ENCODE peak calls at places on chromosomes 4 and X, in ten cellular contexts. X is activated B cell treated with CpG ODN at 0.5 μM for 24 hours; L is CD8-positive, alpha-beta T cell; G is HCT116; C is WERI-Rb-1; T is right lobe of liver; Y is fibroblast of pulmonary artery; U is endothelial cell of umbilical vein; J is DND-41; W is transverse colon. D is an unnamed sample.

GRCh38 chr4:88660446-88661294 is 37.0 kb downstream of the NAP1L5 start:
- DNase-seq in X (no peak), L (no peak), G (no peak), C (no peak), T (no peak), Y (peak), U (no peak), J (no peak), W (peak), D (no peak)

GRCh38 chr4:136742330-136742729 is 790.0 kb downstream of the PCDH18 start:
- DNase-seq in X (no peak), L (no peak), G (no peak), C (no peak), T (no peak), Y (peak), U (no peak), J (no peak), W (no peak), D (no peak)

GRCh38 chr4:34250562-34250961 is 1993.8 kb downstream of the ARAP2 start:
- DNase-seq in X (no peak), L (no peak), G (no peak), C (no peak), T (no peak), Y (peak), U (no peak), J (no peak), W (no peak), D (no peak)

GRCh38 chr4:15893967-15894366 is 44.6 kb downstream of the FGFBP1 start:
- DNase-seq in X (no peak), L (no peak), G (peak), C (no peak), T (no peak), Y (peak), U (no peak), J (no peak), W (no peak), D (no peak)

GRCh38 chrX:148457279-148457678 is 43.1 kb upstream of the AFF2 start:
- DNase-seq in X (no peak), L (no peak), G (no peak), C (no peak), T (no peak), Y (no peak), U (no peak), J (peak), W (no peak), D (no peak)

GRCh38 chr4:84971319-84971932 is 4.9 kb upstream of the WDFY3 start:
- DNase-seq in X (no peak), L (no peak), G (peak), C (no peak), T (no peak), Y (peak), U (peak), J (no peak), W (no peak), D (no peak)

GRCh38 chr4:183214912-183215488 is 105.1 kb downstream of the CLDN22 start:
- DNase-seq in X (no peak), L (no peak), G (no peak), C (no peak), T (no peak), Y (no peak), U (no peak), J (no peak), W (no peak), D (no peak)

GRCh38 chr4:89067407-89067806 is 10.4 kb upstream of the FAM13A start:
- DNase-seq in X (no peak), L (no peak), G (no peak), C (no peak), T (no peak), Y (no peak), U (no peak), J (no peak), W (no peak), D (no peak)

GRCh38 chr4:36189511-36190226 is 54.6 kb downstream of the ARAP2 start:
- DNase-seq in X (no peak), L (no peak), G (no peak), C (no peak), T (no peak), Y (no peak), U (no peak), J (no peak), W (no peak), D (no peak)

GRCh38 chrX:10110984-10111363 is 45.8 kb upstream of the CLCN4 start:
- DNase-seq in X (no peak), L (peak), G (no peak), C (no peak), T (no peak), Y (no peak), U (peak), J (no peak), W (no peak), D (no peak)

GRCh38 chr4:187565416-187565815 is 430.2 kb upstream of the ZFP42 start:
- DNase-seq in X (no peak), L (no peak), G (no peak), C (no peak), T (no peak), Y (no peak), U (no peak), J (no peak), W (no peak), D (no peak)

GRCh38 chr4:83219344-83219990 is 65.1 kb downstream of the COQ2 start:
- DNase-seq in X (no peak), L (no peak), G (no peak), C (peak), T (no peak), Y (no peak), U (peak), J (no peak), W (peak), D (no peak)

GRCh38 chr4:77040265-77040664 is 35.5 kb downstream of the CCNI start:
- DNase-seq in X (no peak), L (no peak), G (no peak), C (no peak), T (no peak), Y (peak), U (peak), J (no peak), W (no peak), D (no peak)

GRCh38 chr4:78428996-78429395 is 122.6 kb upstream of the ANXA3 start:
- DNase-seq in X (no peak), L (no peak), G (no peak), C (no peak), T (no peak), Y (no peak), U (no peak), J (no peak), W (no peak), D (no peak)

GRCh38 chr4:128384091-128384520 is 96.5 kb upstream of the PGRMC2 start:
- DNase-seq in X (no peak), L (no peak), G (no peak), C (no peak), T (no peak), Y (peak), U (no peak), J (no peak), W (no peak), D (no peak)

GRCh38 chr4:3824521-3825270 is 58.5 kb downstream of the ADRA2C start:
- DNase-seq in X (no peak), L (no peak), G (no peak), C (no peak), T (peak), Y (no peak), U (no peak), J (no peak), W (no peak), D (no peak)

GRCh38 chrX:50988649-50989048 is 78.1 kb downstream of the BMP15 start:
- DNase-seq in X (no peak), L (no peak), G (no peak), C (peak), T (no peak), Y (peak), U (peak), J (peak), W (no peak), D (no peak)

GRCh38 chr4:40546506-40546905 is 83.2 kb downstream of the RBM47 start:
- DNase-seq in X (no peak), L (no peak), G (no peak), C (no peak), T (peak), Y (no peak), U (no peak), J (no peak), W (peak), D (no peak)

GRCh38 chr4:137881641-137882040 is 349.3 kb upstream of the PCDH18 start:
- DNase-seq in X (no peak), L (no peak), G (no peak), C (no peak), T (no peak), Y (no peak), U (no peak), J (no peak), W (no peak), D (no peak)

GRCh38 chrX:119398974-119399771 is at the start of gene SLC25A43:
- DNase-seq in X (peak), L (no peak), G (no peak), C (no peak), T (peak), Y (peak), U (peak), J (no peak), W (peak), D (no peak)

GRCh38 chr4:54281060-54281781 is 52.1 kb downstream of the PDGFRA start:
- DNase-seq in X (no peak), L (no peak), G (no peak), C (no peak), T (peak), Y (peak), U (peak), J (no peak), W (peak), D (peak)

GRCh38 chr4:39613093-39613656 is 25.5 kb downstream of the SMIM14 start:
- DNase-seq in X (no peak), L (no peak), G (no peak), C (no peak), T (no peak), Y (no peak), U (peak), J (no peak), W (no peak), D (no peak)

GRCh38 chrX:9847071-9847470 is 60.8 kb downstream of the SHROOM2 start:
- DNase-seq in X (no peak), L (no peak), G (no peak), C (no peak), T (no peak), Y (peak), U (peak), J (no peak), W (no peak), D (no peak)

GRCh38 chr4:177583000-177583399 is 140.8 kb upstream of the AGA start:
- DNase-seq in X (no peak), L (no peak), G (no peak), C (no peak), T (no peak), Y (no peak), U (no peak), J (no peak), W (no peak), D (no peak)

GRCh38 chr4:94650690-94651089 is 107.1 kb upstream of the BMPR1B start:
- DNase-seq in X (no peak), L (no peak), G (no peak), C (no peak), T (no peak), Y (peak), U (no peak), J (no peak), W (no peak), D (no peak)

GRCh38 chrX:120560405-120560841 is 339 bp downstream of the CUL4B start:
- DNase-seq in X (peak), L (no peak), G (no peak), C (peak), T (no peak), Y (no peak), U (peak), J (peak), W (peak), D (no peak)

GRCh38 chr4:122758033-122758432 is 25.5 kb downstream of the BBS12 start:
- DNase-seq in X (no peak), L (no peak), G (peak), C (no peak), T (no peak), Y (peak), U (peak), J (no peak), W (peak), D (no peak)

GRCh38 chr4:16875487-16875886 is 23.0 kb downstream of the LDB2 start:
- DNase-seq in X (no peak), L (no peak), G (no peak), C (no peak), T (no peak), Y (peak), U (peak), J (no peak), W (no peak), D (no peak)

GRCh38 chr4:126558596-126558995 is 1074.2 kb upstream of the INTU start:
- DNase-seq in X (no peak), L (no peak), G (no peak), C (peak), T (no peak), Y (no peak), U (no peak), J (no peak), W (no peak), D (no peak)

GRCh38 chr4:151541438-151542071 is 132.6 kb downstream of the FHIP1A start:
- DNase-seq in X (no peak), L (no peak), G (peak), C (no peak), T (no peak), Y (peak), U (peak), J (no peak), W (no peak), D (no peak)

GRCh38 chr4:38949416-38950051 is 81.9 kb downstream of the FAM114A1 start:
- DNase-seq in X (no peak), L (peak), G (no peak), C (no peak), T (no peak), Y (peak), U (peak), J (no peak), W (no peak), D (no peak)

GRCh38 chr4:126604273-126604867 is 1028.4 kb upstream of the INTU start:
- DNase-seq in X (no peak), L (no peak), G (peak), C (peak), T (no peak), Y (peak), U (peak), J (no peak), W (no peak), D (no peak)

GRCh38 chr4:153465583-153465921 is 608 bp upstream of the TMEM131L start:
- DNase-seq in X (no peak), L (no peak), G (peak), C (no peak), T (peak), Y (peak), U (peak), J (peak), W (peak), D (peak)
- TF ChIP-seq CTCF in X (no peak), L (no peak), G (no peak), C (no peak), T (peak), Y (peak), U (no peak), J (peak), W (peak), D (peak)

GRCh38 chr4:154642361-154642760 is 29.9 kb upstream of the FGG start:
- DNase-seq in X (no peak), L (no peak), G (no peak), C (no peak), T (no peak), Y (no peak), U (no peak), J (no peak), W (no peak), D (no peak)
- TF ChIP-seq CTCF in X (no peak), L (no peak), G (peak), C (no peak), T (peak), Y (no peak), U (no peak), J (no peak), W (no peak), D (no peak)

GRCh38 chr4:156968479-156968984 is 3.1 kb downstream of the PDGFC start:
- DNase-seq in X (no peak), L (no peak), G (peak), C (peak), T (peak), Y (peak), U (peak), J (peak), W (peak), D (peak)
- TF ChIP-seq CTCF in X (no peak), L (peak), G (peak), C (peak), T (peak), Y (peak), U (peak), J (peak), W (peak), D (peak)

DNA sequence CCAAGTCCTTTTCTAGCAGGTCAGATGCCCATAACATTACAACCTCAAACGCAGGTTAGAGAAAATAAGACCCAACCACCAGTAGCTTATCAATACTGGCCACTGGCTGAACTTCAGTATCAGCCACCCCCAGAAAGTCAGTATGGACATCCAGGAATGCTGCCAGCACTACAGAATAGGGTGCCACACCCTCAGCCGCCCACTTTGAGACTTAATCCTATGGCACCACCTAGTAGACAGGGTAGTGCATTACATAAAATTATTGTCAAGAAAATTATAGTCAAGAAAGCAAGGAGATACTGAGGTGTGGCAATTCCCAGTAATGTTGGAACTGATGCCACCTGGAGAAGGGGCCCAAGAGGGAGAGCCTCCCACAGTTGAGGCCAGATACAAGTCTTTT is 19.9 kb upstream of the TRIM61 start:
- DNase-seq in X (no peak), L (no peak), G (peak), C (peak), T (no peak), Y (no peak), U (no peak), J (no peak), W (peak), D (no peak)
- TF ChIP-seq CTCF in X (no peak), L (no peak), G (peak), C (no peak), T (no peak), Y (no peak), U (no peak), J (no peak), W (peak), D (no peak)

GRCh38 chr4:18343581-18343980 is 322.0 kb upstream of the LCORL start:
- DNase-seq in X (no peak), L (no peak), G (no peak), C (no peak), T (no peak), Y (no peak), U (no peak), J (no peak), W (no peak), D (no peak)

DNA sequence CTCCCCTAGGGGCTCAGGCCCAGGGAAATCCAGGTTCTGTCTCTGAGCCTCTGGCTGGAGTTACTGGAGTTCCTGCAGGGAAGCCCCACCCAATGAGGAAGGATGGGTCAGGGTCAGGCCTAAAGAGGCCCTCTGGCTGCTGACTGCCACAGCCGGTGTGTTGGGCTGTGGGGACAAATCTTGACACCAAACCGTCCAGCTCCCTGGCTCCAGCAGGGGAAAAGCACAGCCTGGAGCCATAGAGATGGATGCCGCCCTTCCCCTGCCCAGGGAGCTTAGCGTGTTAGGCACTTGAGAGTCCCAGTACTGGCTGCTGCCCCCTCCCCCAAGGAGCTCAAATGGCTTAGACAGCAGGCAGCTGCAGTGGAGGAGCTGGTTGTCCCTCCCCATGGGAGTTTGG is 321.3 kb upstream of the LCORL start:
- DNase-seq in X (no peak), L (no peak), G (no peak), C (peak), T (no peak), Y (no peak), U (no peak), J (no peak), W (no peak), D (no peak)
- TF ChIP-seq CTCF in X (no peak), L (no peak), G (no peak), C (no peak), T (no peak), Y (no peak), U (no peak), J (no peak), W (no peak), D (no peak)

GRCh38 chr4:168945291-168945690 is 64.8 kb downstream of the CBR4 start:
- DNase-seq in X (no peak), L (no peak), G (no peak), C (no peak), T (no peak), Y (no peak), U (no peak), J (no peak), W (no peak), D (no peak)

GRCh38 chr4:168942985-168943384 is 67.1 kb downstream of the CBR4 start:
- DNase-seq in X (no peak), L (no peak), G (peak), C (no peak), T (no peak), Y (no peak), U (no peak), J (no peak), W (no peak), D (no peak)
- TF ChIP-seq CTCF in X (no peak), L (no peak), G (peak), C (peak), T (peak), Y (peak), U (peak), J (peak), W (no peak), D (no peak)

DNA sequence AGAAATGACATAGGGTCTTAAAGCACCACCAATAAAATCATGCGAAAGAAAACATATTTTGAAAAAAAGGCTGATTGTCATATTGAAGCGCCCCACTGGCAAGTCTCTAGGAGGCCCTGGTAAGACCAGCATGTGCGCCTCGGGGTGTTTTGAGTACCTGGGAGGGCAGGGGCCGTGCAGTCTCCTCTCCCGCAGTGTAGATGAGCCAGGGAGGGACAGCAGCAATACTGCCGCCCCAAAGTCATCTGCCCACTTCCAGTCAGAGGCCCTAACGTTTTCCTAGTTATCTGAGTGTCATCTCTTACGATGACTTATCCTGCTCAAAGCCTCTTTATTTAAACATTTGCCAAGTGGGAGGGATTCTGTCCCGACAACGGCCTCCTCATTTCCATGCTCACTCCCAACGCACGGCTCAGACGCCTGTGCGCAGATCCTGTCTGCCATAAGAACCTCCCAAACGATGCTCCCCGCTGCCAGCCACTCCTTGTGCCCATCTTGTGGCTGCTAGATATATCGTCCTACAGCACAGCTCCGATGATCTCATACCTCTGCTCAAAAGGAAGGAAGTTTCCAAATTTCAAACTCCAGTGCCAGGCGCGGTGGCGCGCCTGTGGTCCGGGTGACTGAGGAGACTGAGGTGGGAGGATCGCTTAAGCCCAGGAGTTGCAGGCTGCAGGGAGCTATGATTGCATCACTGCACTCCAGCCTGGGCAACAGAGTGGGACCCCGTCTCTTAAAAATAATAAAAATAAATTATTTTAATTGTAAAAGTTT is 17.2 kb upstream of the SCRG1 start:
- DNase-seq in X (no peak), L (no peak), G (no peak), C (no peak), T (peak), Y (no peak), U (no peak), J (no peak), W (peak), D (peak)
- TF ChIP-seq CTCF in X (no peak), L (no peak), G (no peak), C (no peak), T (no peak), Y (no peak), U (no peak), J (no peak), W (no peak), D (no peak)

DNA sequence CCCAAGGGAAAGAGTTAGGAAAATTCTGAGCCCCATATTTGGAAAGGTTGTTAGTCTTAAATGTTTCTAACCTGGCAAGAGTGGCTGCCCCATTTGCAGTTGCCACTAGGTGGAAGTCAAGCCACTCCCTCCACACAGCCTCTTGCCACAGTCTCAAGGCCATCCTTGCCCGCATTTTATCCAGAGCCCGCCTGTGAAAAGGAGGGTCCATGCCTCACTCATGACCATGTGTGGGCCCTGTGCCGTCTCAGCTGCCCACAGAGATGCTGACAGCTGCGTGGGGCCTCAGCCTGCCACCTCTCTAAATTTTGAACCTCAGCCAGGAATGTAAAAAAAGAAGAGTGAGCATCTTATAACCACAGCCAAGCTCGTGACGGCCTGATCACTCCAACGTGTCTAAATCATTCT is 201.5 kb upstream of the FAM241A start:
- DNase-seq in X (no peak), L (no peak), G (peak), C (peak), T (peak), Y (peak), U (peak), J (no peak), W (peak), D (no peak)
- TF ChIP-seq CTCF in X (no peak), L (no peak), G (peak), C (peak), T (peak), Y (peak), U (peak), J (peak), W (peak), D (peak)

D was measured in ascending aorta.